ENCODE peak calls at places on chromosomes 7 and 10, in ten cellular contexts. Z is IMR-90, H is skeletal muscle cell, J is cardiac muscle cell, A is GM12865, W is AG04449, O is pancreas, L is left ventricle myocardium inferior, X is cardiac fibroblast, B is GM06990. R is an unnamed sample.
A peak's percentile ranks its signal among the peaks of the same experiment; 100 is the strongest.

GRCh38 chr7:16999541-17000266 is 117.9 kb upstream of the AGR3 start:
- DNase-seq in L (no peak), H (no peak), J (no peak), O (no peak), A (no peak), Z (no peak), W (no peak), B (no peak), X (no peak), R (no peak)

GRCh38 chr7:150383710-150384397 is 4.7 kb downstream of the ZNF775 start:
- DNase-seq in O (peak; percentile 64), X (no peak), Z (no peak), B (no peak), H (peak; percentile 41), L (no peak), J (no peak), W (no peak), A (no peak), R (no peak)

GRCh38 chr10:64271983-64272382 is 750.8 kb downstream of the REEP3 start:
- DNase-seq in O (no peak), A (no peak), H (no peak), Z (no peak), W (no peak), B (no peak), L (no peak), X (no peak), J (no peak), R (no peak)

GRCh38 chr10:43644252-43644651 is 4.4 kb downstream of the ZNF32 start:
- DNase-seq in Z (peak; percentile 14), H (no peak), W (no peak), O (no peak), J (peak; percentile 22), L (no peak), X (peak; percentile 39), B (no peak), A (no peak), R (no peak)

GRCh38 chr10:18439601-18440000 is 211.8 kb downstream of the NSUN6 start:
- DNase-seq in L (no peak), H (no peak), X (no peak), W (no peak), Z (no peak), B (no peak), J (no peak), A (no peak), O (no peak), R (no peak)

GRCh38 chr7:124843336-124843735 is 77.7 kb upstream of the GPR37 start:
- DNase-seq in J (no peak), H (no peak), Z (no peak), A (no peak), L (no peak), B (no peak), O (no peak), X (no peak), W (no peak), R (no peak)

GRCh38 chr7:89264126-89264525 is 468.6 kb upstream of the TEX47 start:
- DNase-seq in W (no peak), X (no peak), Z (no peak), J (no peak), A (no peak), O (no peak), H (no peak), B (no peak), L (no peak), R (no peak)

GRCh38 chr10:48400129-48400849 is 93.8 kb downstream of the MAPK8 start:
- DNase-seq in O (no peak), H (no peak), A (no peak), B (no peak), Z (peak; percentile 64), J (no peak), X (no peak), L (no peak), W (no peak), R (no peak)

GRCh38 chr7:29145553-29146081 is 720 bp downstream of the CPVL start:
- DNase-seq in J (no peak), W (no peak), A (no peak), O (no peak), Z (no peak), H (no peak), L (no peak), X (no peak), B (no peak), R (no peak)

GRCh38 chr7:29147821-29148220 is 1.5 kb upstream of the CPVL start:
- DNase-seq in J (no peak), X (no peak), W (no peak), A (no peak), H (no peak), Z (no peak), O (no peak), L (peak; percentile 31), B (no peak), R (no peak)

GRCh38 chr7:29143698-29144203 is 2.6 kb downstream of the CPVL start:
- DNase-seq in J (no peak), L (no peak), X (no peak), A (no peak), O (no peak), W (no peak), B (no peak), Z (no peak), H (no peak), R (no peak)

GRCh38 chr7:29146888-29147609 is 712 bp upstream of the CPVL start:
- DNase-seq in H (no peak), J (no peak), L (peak; percentile 69), O (peak; percentile 4), A (no peak), Z (no peak), X (no peak), B (no peak), W (no peak), R (no peak)

GRCh38 chr7:29146082-29146706 is at the start of gene CPVL:
- DNase-seq in O (peak; percentile 15), W (no peak), J (no peak), H (no peak), A (no peak), B (no peak), X (peak; percentile 8), Z (no peak), L (peak; percentile 70), R (peak; percentile 79)
- H3K4me3 ChIP-seq in O (peak within 1 kb of the TSS; percentile 36), W (no peak within 1 kb of the TSS), J (peak within 1 kb of the TSS; percentile 45), H (no peak within 1 kb of the TSS), A (no peak within 1 kb of the TSS), B (no peak within 1 kb of the TSS), X (peak within 1 kb of the TSS; percentile 27), Z (no peak within 1 kb of the TSS), L (peak within 1 kb of the TSS; percentile 68), R (peak within 1 kb of the TSS; percentile 53)

DNA sequence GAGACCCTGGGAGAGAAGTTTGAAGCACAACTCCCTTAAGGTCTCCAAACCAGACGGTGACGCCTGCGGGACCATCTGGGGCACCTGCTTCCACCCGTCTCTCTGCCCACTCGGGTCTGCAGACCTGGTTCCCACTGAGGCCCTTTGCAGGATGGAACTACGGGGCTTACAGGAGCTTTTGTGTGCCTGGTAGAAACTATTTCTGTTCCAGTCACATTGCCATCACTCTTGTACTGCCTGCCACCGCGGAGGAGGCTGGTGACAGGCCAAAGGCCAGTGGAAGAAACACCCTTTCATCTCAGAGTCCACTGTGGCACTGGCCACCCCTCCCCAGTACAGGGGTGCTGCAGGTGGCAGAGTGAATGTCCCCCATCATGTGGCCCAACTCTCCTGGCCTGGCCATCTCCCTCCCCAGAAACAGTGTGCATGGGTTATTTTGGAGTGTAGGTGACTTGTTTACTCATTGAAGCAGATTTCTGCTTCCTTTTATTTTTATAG is 10.8 kb downstream of the SERPINE1 start:
- DNase-seq in L (no peak), Z (no peak), J (peak; percentile 33), H (no peak), B (no peak), W (no peak), O (no peak), A (no peak), X (peak; percentile 56), R (no peak)
- H3K4me3 ChIP-seq in L (peak overlapping the region; percentile 33), Z (no peak overlapping the region), J (no peak overlapping the region), H (no peak overlapping the region), B (no peak overlapping the region), W (no peak overlapping the region), O (no peak overlapping the region), A (no peak overlapping the region), X (no peak overlapping the region), R (no peak overlapping the region)

GRCh38 chr7:12157517-12157916 is 53.6 kb upstream of the TMEM106B start:
- DNase-seq in J (no peak), X (no peak), B (no peak), O (no peak), W (no peak), Z (no peak), H (no peak), L (no peak), A (no peak), R (no peak)

GRCh38 chr7:12162420-12163113 is 48.5 kb upstream of the TMEM106B start:
- DNase-seq in B (no peak), O (no peak), Z (peak; percentile 78), L (no peak), X (peak; percentile 48), J (peak; percentile 42), W (no peak), H (peak; percentile 42), A (no peak), R (no peak)

GRCh38 chr7:12161146-12161545 is 49.9 kb upstream of the TMEM106B start:
- DNase-seq in H (no peak), Z (no peak), W (no peak), B (no peak), X (no peak), J (no peak), O (no peak), A (no peak), L (no peak), R (no peak)

GRCh38 chr7:12154119-12154518 is 57.0 kb upstream of the TMEM106B start:
- DNase-seq in A (no peak), J (no peak), O (no peak), Z (no peak), X (no peak), H (no peak), W (no peak), L (no peak), B (no peak), R (no peak)

GRCh38 chr7:12158334-12159060 is 52.6 kb upstream of the TMEM106B start:
- DNase-seq in X (peak; percentile 20), B (no peak), Z (peak; percentile 64), O (no peak), W (no peak), H (no peak), L (no peak), J (peak; percentile 7), A (no peak), R (no peak)
- H3K4me3 ChIP-seq in X (no peak overlapping the region), B (no peak overlapping the region), Z (no peak overlapping the region), O (no peak overlapping the region), W (no peak overlapping the region), H (no peak overlapping the region), L (no peak overlapping the region), J (no peak overlapping the region), A (no peak overlapping the region), R (no peak overlapping the region)

GRCh38 chr10:77835669-77836086 is 90.9 kb downstream of the DLG5 start:
- DNase-seq in W (no peak), H (no peak), L (peak; percentile 40), J (peak; percentile 56), B (no peak), X (peak; percentile 37), O (no peak), A (no peak), Z (no peak), R (no peak)

GRCh38 chr10:77837925-77838595 is 88.5 kb downstream of the DLG5 start:
- DNase-seq in J (no peak), O (no peak), Z (no peak), H (no peak), A (no peak), L (no peak), B (no peak), X (no peak), W (no peak), R (no peak)

GRCh38 chr10:77837248-77837924 is 89.2 kb downstream of the DLG5 start:
- DNase-seq in B (peak; percentile 70), W (no peak), J (no peak), H (peak; percentile 31), X (no peak), A (peak; percentile 93), O (no peak), Z (peak; percentile 78), L (no peak), R (no peak)

GRCh38 chr10:77834943-77835668 is 91.4 kb downstream of the DLG5 start:
- DNase-seq in W (no peak), X (no peak), O (no peak), L (no peak), J (no peak), H (no peak), Z (no peak), B (no peak), A (no peak), R (no peak)

DNA sequence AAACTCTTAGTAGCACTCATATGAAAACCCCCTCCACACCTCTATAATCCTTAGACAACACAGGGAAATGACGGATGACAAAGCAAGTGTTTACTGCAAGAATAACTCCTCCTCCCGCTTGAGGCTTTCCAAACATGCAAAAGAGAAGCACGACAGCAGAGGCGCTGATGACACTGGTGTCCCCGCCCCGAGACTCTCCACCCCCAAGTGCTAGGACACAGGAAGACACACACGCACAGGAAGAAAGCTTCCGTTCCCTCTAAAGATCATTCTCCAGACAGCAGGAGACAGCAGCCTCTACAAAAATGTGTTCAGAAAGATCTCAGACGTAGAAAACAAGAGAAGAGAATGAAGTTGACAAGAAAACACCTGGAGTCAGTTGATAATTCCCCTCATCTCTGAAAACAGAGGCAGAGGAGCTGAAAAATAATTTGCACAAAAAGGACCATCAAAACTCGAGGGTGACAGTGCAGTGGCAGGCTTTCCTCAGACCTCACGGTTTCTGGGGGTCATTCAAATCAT is 90.2 kb downstream of the DLG5 start:
- DNase-seq in B (peak; percentile 40), X (peak; percentile 42), W (no peak), A (peak; percentile 87), Z (peak; percentile 22), L (peak; percentile 67), J (peak; percentile 11), H (no peak), O (no peak), R (peak; percentile 74)
- H3K4me3 ChIP-seq in B (no peak overlapping the region), X (no peak overlapping the region), W (no peak overlapping the region), A (peak overlapping the region; percentile 36), Z (no peak overlapping the region), L (peak overlapping the region; percentile 23), J (no peak overlapping the region), H (no peak overlapping the region), O (no peak overlapping the region), R (no peak overlapping the region)